ENCODE peak calls at places on chromosomes 3 and 15, in six cellular contexts. Y is stimulated activated CD8-positive, alpha-beta memory T cell treated with anti-CD3 and anti-CD28 coated beads, Interleukin-15, amount 100 ng/mL, for 24 hours; X is T-helper 1 cell; K is activated T-cell treated with anti-CD3 and anti-CD28 coated beads, Interleukin-2, amount 50 U/mL, for 72 hours; U is NCI-H1092; Z is choroid plexus epithelial cell. C is an unnamed sample.
A peak's percentile ranks its signal among the peaks of the same experiment; 100 is the strongest.

GRCh38 chr3:131973731-131974130 is 61.1 kb downstream of the CPNE4 start:
- DNase-seq in X (no peak), K (no peak), U (no peak), Z (no peak), Y (no peak), C (no peak)

GRCh38 chr15:101615986-101616848 is 36.0 kb downstream of the TM2D3 start:
- DNase-seq in X (no peak), K (no peak), Z (peak; percentile 82), U (no peak), Y (no peak), C (no peak)

GRCh38 chr15:37017031-37017625 is 83.2 kb downstream of the MEIS2 start:
- DNase-seq in K (no peak), U (no peak), Y (no peak), X (no peak), Z (no peak), C (no peak)

GRCh38 chr3:111809196-111809595 is 49.9 kb upstream of the PHLDB2 start:
- DNase-seq in Y (no peak), X (no peak), U (no peak), K (no peak), Z (peak; percentile 94), C (no peak)

GRCh38 chr3:186683996-186684395 is 18.2 kb downstream of the HRG start:
- DNase-seq in Z (no peak), Y (no peak), U (no peak), K (no peak), X (no peak), C (no peak)

GRCh38 chr15:52284164-52284563 is 11.4 kb downstream of the MYO5C start:
- DNase-seq in Z (peak; percentile 60), U (no peak), X (no peak), K (no peak), Y (no peak), C (no peak)

GRCh38 chr15:56608140-56608778 is 125.0 kb downstream of the ZNF280D start:
- DNase-seq in X (peak; percentile 6), Y (no peak), U (no peak), Z (peak; percentile 30), K (no peak), C (no peak)

GRCh38 chr15:29835301-29835700 is 13.0 kb upstream of the TJP1 start:
- DNase-seq in Y (no peak), K (no peak), U (no peak), X (no peak), Z (peak; percentile 62), C (no peak)

GRCh38 chr15:45589296-45589695 is 2.1 kb downstream of the BLOC1S6 start:
- DNase-seq in U (no peak), X (no peak), K (no peak), Z (no peak), Y (no peak), C (no peak)

GRCh38 chr3:175914785-175915184 is 1055.7 kb downstream of the NAALADL2 start:
- DNase-seq in X (no peak), Z (peak; percentile 32), Y (no peak), K (no peak), U (no peak), C (no peak)

GRCh38 chr15:69792823-69793222 is 304.9 kb downstream of the TLE3 start:
- DNase-seq in K (no peak), Y (no peak), U (no peak), Z (no peak), X (no peak), C (no peak)

GRCh38 chr15:58046467-58046866 is 19.0 kb downstream of the ALDH1A2 start:
- DNase-seq in Z (no peak), X (no peak), Y (no peak), U (no peak), K (no peak), C (no peak)

GRCh38 chr3:76083992-76084391 is 298.6 kb upstream of the ZNF717 start:
- DNase-seq in U (no peak), X (no peak), Y (no peak), K (no peak), Z (peak; percentile 69), C (no peak)

GRCh38 chr3:24680214-24680967 is 185.7 kb upstream of the THRB start:
- DNase-seq in Z (peak; percentile 74), X (peak; percentile 15), Y (peak; percentile 26), U (no peak), K (peak; percentile 64), C (no peak)

GRCh38 chr15:67010898-67011619 is 54.3 kb upstream of the SMAD3 start:
- DNase-seq in Y (no peak), K (no peak), U (no peak), X (no peak), Z (peak; percentile 55), C (no peak)

GRCh38 chr15:29568840-29569532 is 253.3 kb downstream of the TJP1 start:
- DNase-seq in Z (peak; percentile 22), Y (no peak), X (no peak), K (no peak), U (peak; percentile 4), C (no peak)

GRCh38 chr15:85761635-85762034 is 33.1 kb downstream of the KLHL25 start:
- DNase-seq in X (no peak), U (no peak), K (no peak), Y (no peak), Z (peak; percentile 43), C (no peak)

GRCh38 chr15:25739687-25740121 is 123.4 kb downstream of the ATP10A start:
- DNase-seq in X (peak; percentile 29), Z (peak; percentile 9), K (peak; percentile 23), Y (no peak), U (peak; percentile 57), C (no peak)

GRCh38 chr3:27666708-27667107 is 55.4 kb downstream of the EOMES start:
- DNase-seq in K (no peak), X (peak; percentile 59), Y (no peak), Z (peak; percentile 96), U (no peak), C (no peak)

GRCh38 chr15:101121511-101122090 is 130.2 kb downstream of the CHSY1 start:
- DNase-seq in Z (peak; percentile 76), X (peak; percentile 61), Y (no peak), K (peak; percentile 53), U (peak; percentile 24), C (no peak)

GRCh38 chr3:64134882-64135281 is 90.4 kb downstream of the PRICKLE2 start:
- DNase-seq in Y (no peak), U (no peak), Z (no peak), X (no peak), K (no peak), C (no peak)

GRCh38 chr3:161401389-161401788 is 30.1 kb upstream of the SPTSSB start:
- DNase-seq in K (no peak), Z (no peak), X (no peak), U (no peak), Y (no peak), C (no peak)

GRCh38 chr15:95868450-95868849 is 462.1 kb upstream of the NR2F2 start:
- DNase-seq in U (no peak), K (no peak), Y (no peak), X (peak; percentile 4), Z (no peak), C (no peak)

GRCh38 chr3:48409291-48410201 is 20.3 kb downstream of the PLXNB1 start:
- DNase-seq in Y (no peak), X (no peak), K (no peak), U (no peak), Z (no peak), C (no peak)

GRCh38 chr15:65981837-65982696 is 112.8 kb downstream of the RAB11A start:
- DNase-seq in Z (no peak), Y (peak; percentile 10), U (no peak), K (peak; percentile 52), X (peak; percentile 22), C (peak; percentile 42)

GRCh38 chr3:61848885-61849284 is 287.5 kb downstream of the PTPRG start:
- DNase-seq in U (no peak), X (no peak), Z (peak; percentile 90), Y (no peak), K (no peak), C (no peak)